ENCODE peak calls at places on chromosomes 12 and 14, in nine cellular contexts. V, L, N, I, C, O, K, E and G are unnamed samples.

GRCh38 chr14:74019743-74020142 is 594 bp downstream of the BBOF1 start:
- DNase-seq in L (peak; percentile 61), C (no peak), O (no peak), K (no peak), E (no peak), V (no peak), I (peak; percentile 60), N (no peak), G (peak; percentile 5)

GRCh38 chr14:103021817-103022668 is 35.3 kb downstream of the CDC42BPB start:
- DNase-seq in V (peak; percentile 8), I (peak; percentile 48), C (no peak), L (peak; percentile 30), K (no peak), O (no peak), N (no peak), E (no peak), G (peak; percentile 49)

GRCh38 chr14:55438066-55438683 is 2.2 kb downstream of the TBPL2 start:
- DNase-seq in V (peak; percentile 79), K (no peak), O (no peak), N (no peak), I (peak; percentile 73), E (peak; percentile 80), C (no peak), L (peak; percentile 75), G (peak; percentile 47)

GRCh38 chr14:23054000-23054811 is 3.1 kb downstream of the CDH24 start:
- DNase-seq in I (no peak), E (peak; percentile 52), K (no peak), N (no peak), C (no peak), L (no peak), O (no peak), V (no peak), G (no peak)

GRCh38 chr14:75040497-75040896 is 10.8 kb downstream of the MLH3 start:
- DNase-seq in I (no peak), O (no peak), C (no peak), N (no peak), E (no peak), V (no peak), L (no peak), K (no peak), G (no peak)

GRCh38 chr12:49582840-49583239 is 14.9 kb upstream of the MCRS1 start:
- DNase-seq in K (no peak), L (no peak), N (no peak), E (no peak), C (no peak), V (no peak), O (no peak), I (peak; percentile 14), G (no peak)

GRCh38 chr14:85241022-85241880 is 288.7 kb upstream of the FLRT2 start:
- DNase-seq in N (no peak), L (no peak), K (no peak), V (no peak), I (no peak), C (no peak), O (no peak), E (no peak), G (no peak)

GRCh38 chr12:16603265-16603915 is 2.6 kb downstream of the LMO3 start:
- DNase-seq in O (no peak), E (no peak), L (no peak), I (no peak), K (no peak), C (no peak), N (no peak), V (no peak), G (peak; percentile 67)

GRCh38 chr12:103269962-103270361 is 225.8 kb downstream of the C12orf42 start:
- DNase-seq in K (no peak), V (peak; percentile 63), N (no peak), L (peak; percentile 3), E (no peak), C (no peak), I (peak; percentile 1), O (no peak), G (no peak)

GRCh38 chr12:51246254-51246853 is 7.7 kb downstream of the DAZAP2 start:
- DNase-seq in C (no peak), I (peak; percentile 68), E (no peak), L (peak; percentile 60), K (no peak), V (peak; percentile 41), N (no peak), O (peak; percentile 8), G (peak; percentile 61)

GRCh38 chr12:10285919-10286318 is 21.8 kb upstream of the KLRD1 start:
- DNase-seq in O (no peak), L (no peak), N (no peak), E (no peak), V (no peak), C (no peak), K (no peak), I (no peak), G (no peak)